ENCODE peak calls at places on chromosomes 11 and 22, in four cellular contexts. M is pancreas, I is mucosa of descending colon, W is lower lobe of right lung. F is an unnamed sample.

GRCh38 chr22:37498289-37498909 is 12.2 kb upstream of the MFNG start:
- DNase-seq in M (peak; percentile 70), I (peak; percentile 85), W (no peak), F (peak; percentile 73)

GRCh38 chr11:123268118-123268517 is 73.1 kb upstream of the CLMP start:
- DNase-seq in M (no peak), I (no peak), W (no peak), F (no peak)

GRCh38 chr11:102309621-102310541 is 7.4 kb upstream of the BIRC3 start:
- DNase-seq in M (no peak), I (no peak), W (no peak), F (no peak)

GRCh38 chr22:37701121-37701786 is 4.4 kb downstream of the TRIOBP start:
- DNase-seq in M (no peak), I (no peak), W (no peak), F (no peak)

GRCh38 chr11:10305262-10305963 is 540 bp downstream of the ADM start:
- DNase-seq in M (no peak), I (peak; percentile 72), W (peak; percentile 77), F (no peak)

GRCh38 chr11:134541355-134541754 is 129.3 kb upstream of the B3GAT1 start:
- DNase-seq in M (no peak), I (no peak), W (no peak), F (no peak)

GRCh38 chr11:74418509-74418895 is 20.3 kb upstream of the PGM2L1 start:
- DNase-seq in M (no peak), I (no peak), W (no peak), F (no peak)

GRCh38 chr11:105790841-105791240 is 181.0 kb downstream of the GRIA4 start:
- DNase-seq in M (no peak), I (no peak), W (no peak), F (no peak)

GRCh38 chr11:78256962-78257361 is 68.2 kb downstream of the USP35 start:
- DNase-seq in M (peak; percentile 74), I (peak; percentile 70), W (peak; percentile 80), F (no peak)

GRCh38 chr22:41445171-41446056 is 1.2 kb downstream of the TOB2 start:
- DNase-seq in M (peak; percentile 32), I (peak; percentile 51), W (peak; percentile 50), F (no peak)

GRCh38 chr11:125123947-125124633 is 12.7 kb upstream of the TMEM218 start:
- DNase-seq in M (peak; percentile 67), I (peak; percentile 51), W (peak; percentile 74), F (no peak)

GRCh38 chr22:45159652-45160462 is 3.9 kb upstream of the NUP50 start:
- DNase-seq in M (peak; percentile 34), I (no peak), W (no peak), F (no peak)

GRCh38 chr11:65382804-65383368 is 440 bp upstream of the SLC25A45 start:
- DNase-seq in M (peak; percentile 91), I (peak; percentile 92), W (peak; percentile 91), F (no peak)

GRCh38 chr11:62676698-62677097 is 2.2 kb downstream of the UBXN1 start:
- DNase-seq in M (no peak), I (no peak), W (no peak), F (no peak)

GRCh38 chr22:30347255-30347892 is 9.3 kb downstream of the SF3A1 start:
- DNase-seq in M (no peak), I (no peak), W (no peak), F (no peak)

GRCh38 chr11:12802418-12803085 is 128.3 kb downstream of the TEAD1 start:
- DNase-seq in M (peak; percentile 89), I (peak; percentile 82), W (peak; percentile 94), F (no peak)

GRCh38 chr22:35202376-35202775 is 54.9 kb upstream of the HMGXB4 start:
- DNase-seq in M (no peak), I (no peak), W (no peak), F (no peak)

GRCh38 chr11:1151366-1152315 is 6.1 kb upstream of the MUC5AC start:
- DNase-seq in M (no peak), I (peak; percentile 27), W (no peak), F (no peak)

GRCh38 chr11:19605500-19606371 is 106.9 kb upstream of the NAV2 start:
- DNase-seq in M (no peak), I (no peak), W (no peak), F (no peak)

GRCh38 chr11:112877561-112877960 is 83.7 kb upstream of the NCAM1 start:
- DNase-seq in M (no peak), I (no peak), W (no peak), F (no peak)

GRCh38 chr11:107018902-107019493 is 722 bp upstream of the GUCY1A2 start:
- DNase-seq in M (peak; percentile 60), I (peak; percentile 29), W (peak; percentile 59), F (no peak)

GRCh38 chr22:35470903-35471321 is 69.7 kb upstream of the RASD2 start:
- DNase-seq in M (no peak), I (no peak), W (no peak), F (no peak)

GRCh38 chr11:15947681-15948648 is 408.4 kb downstream of the SOX6 start:
- DNase-seq in M (peak; percentile 35), I (no peak), W (no peak), F (no peak)

GRCh38 chr11:93013646-93014045 is 44.2 kb downstream of the MTNR1B start:
- DNase-seq in M (no peak), I (no peak), W (no peak), F (no peak)

GRCh38 chr11:47057374-47057773 is 119.3 kb downstream of the ARFGAP2 start:
- DNase-seq in M (no peak), I (no peak), W (no peak), F (no peak)

GRCh38 chr11:122850076-122850631 is 11.9 kb downstream of the CRTAM start:
- DNase-seq in M (no peak), I (no peak), W (no peak), F (no peak)

GRCh38 chr11:128174465-128175101 is 412.8 kb downstream of the ETS1 start:
- DNase-seq in M (no peak), I (no peak), W (no peak), F (no peak)

GRCh38 chr11:95888439-95888838 is 35.5 kb downstream of the MTMR2 start:
- DNase-seq in M (no peak), I (no peak), W (no peak), F (no peak)

GRCh38 chr11:90134420-90135003 is at the start of gene NAALAD2:
- DNase-seq in M (peak; percentile 12), I (peak; percentile 27), W (peak; percentile 46), F (no peak)

GRCh38 chr11:65781962-65782815 is 1.4 kb upstream of the AP5B1 start:
- DNase-seq in M (no peak), I (peak; percentile 27), W (no peak), F (no peak)

GRCh38 chr11:133078591-133079179 is 453.6 kb downstream of the OPCML start:
- DNase-seq in M (peak; percentile 45), I (peak; percentile 38), W (no peak), F (no peak)

GRCh38 chr11:58594826-58595225 is 16.0 kb downstream of the ZFP91 start:
- DNase-seq in M (no peak), I (no peak), W (no peak), F (no peak)

GRCh38 chr11:31610544-31610943 is 101.0 kb downstream of the ELP4 start:
- DNase-seq in M (no peak), I (no peak), W (no peak), F (no peak)

GRCh38 chr22:36016656-36017055 is 12.0 kb downstream of the RBFOX2 start:
- DNase-seq in M (no peak), I (no peak), W (no peak), F (no peak)

GRCh38 chr11:102573851-102574250 is 43.3 kb upstream of the MMP7 start:
- DNase-seq in M (no peak), I (no peak), W (no peak), F (no peak)

GRCh38 chr11:4683020-4683419 is 14.6 kb downstream of the OR51E2 start:
- DNase-seq in M (no peak), I (no peak), W (no peak), F (no peak)

GRCh38 chr11:120339394-120339890 is 3.2 kb downstream of the ARHGEF12 start:
- DNase-seq in M (no peak), I (no peak), W (no peak), F (no peak)

GRCh38 chr11:77559686-77560425 is 29.9 kb upstream of the AQP11 start:
- DNase-seq in M (no peak), I (no peak), W (no peak), F (no peak)

DNA sequence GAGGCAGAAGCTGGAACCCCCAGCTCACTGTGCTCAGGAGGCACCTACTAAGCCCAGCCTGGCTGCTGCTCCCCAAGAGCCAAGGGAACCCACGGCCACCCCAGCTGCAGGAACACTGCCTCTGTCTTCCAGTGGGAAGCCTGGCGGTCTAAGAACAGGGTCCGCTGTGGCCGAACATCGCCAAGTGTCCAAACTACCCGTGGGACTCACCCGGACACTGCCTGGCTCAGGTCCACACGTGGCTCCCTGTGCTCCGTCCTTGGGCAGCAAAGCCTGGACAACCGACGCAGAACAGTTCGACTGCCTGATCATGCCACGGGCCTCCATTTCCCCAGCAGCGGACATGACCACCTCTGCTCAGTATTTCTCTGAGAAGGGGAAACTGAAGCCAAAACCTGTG is 747.0 kb downstream of the BRD1 start:
- DNase-seq in M (no peak), I (no peak), W (no peak), F (no peak)
- H3K9me3 ChIP-seq in M (no peaks in the 10 kb centered on the region), I (no peaks in the 10 kb centered on the region), W (no peaks in the 10 kb centered on the region), F (no peaks in the 10 kb centered on the region)

DNA sequence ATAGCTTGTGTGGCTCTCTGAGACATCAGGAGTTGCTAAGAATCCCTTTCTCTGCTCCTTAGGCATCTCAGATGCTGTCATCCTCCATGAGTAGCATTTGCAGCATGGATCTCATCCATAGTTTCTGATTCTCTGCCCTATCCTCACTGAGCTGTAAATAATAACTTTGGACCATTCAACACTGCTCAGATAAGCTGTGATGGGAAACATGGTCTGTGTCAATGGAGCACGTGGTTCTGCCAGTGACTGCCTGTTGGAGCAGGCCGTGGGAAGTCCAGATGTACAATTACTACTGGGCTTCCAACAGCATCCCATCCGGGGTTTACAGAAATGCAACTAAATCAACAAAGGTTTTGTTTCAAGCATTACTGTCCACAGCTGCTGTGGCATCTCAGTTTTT is 160.1 kb downstream of the OR4C45 start:
- DNase-seq in M (no peak), I (no peak), W (no peak), F (no peak)
- H3K9me3 ChIP-seq in M (no peaks in the 10 kb centered on the region), I (peaks cover 23% of the 10 kb centered on the region), W (peaks cover 4% of the 10 kb centered on the region), F (no peaks in the 10 kb centered on the region)

GRCh38 chr11:70924108-70924507 is 328.3 kb downstream of the SHANK2 start:
- DNase-seq in M (no peak), I (no peak), W (no peak), F (no peak)
- H3K9me3 ChIP-seq in M (no peaks in the 10 kb centered on the region), I (peaks cover 14% of the 10 kb centered on the region), W (peaks cover 23% of the 10 kb centered on the region), F (peaks cover 17% of the 10 kb centered on the region)

GRCh38 chr11:45366196-45366595 is 80.1 kb upstream of the SYT13 start:
- DNase-seq in M (no peak), I (no peak), W (no peak), F (no peak)

GRCh38 chr11:45369294-45369693 is 83.2 kb upstream of the SYT13 start:
- DNase-seq in M (no peak), I (no peak), W (no peak), F (no peak)

GRCh38 chr11:45366839-45367238 is 80.7 kb upstream of the SYT13 start:
- DNase-seq in M (no peak), I (no peak), W (no peak), F (no peak)

GRCh38 chr11:45371251-45371749 is 85.2 kb upstream of the SYT13 start:
- DNase-seq in M (peak; percentile 75), I (peak; percentile 53), W (peak; percentile 70), F (peak; percentile 67)

DNA sequence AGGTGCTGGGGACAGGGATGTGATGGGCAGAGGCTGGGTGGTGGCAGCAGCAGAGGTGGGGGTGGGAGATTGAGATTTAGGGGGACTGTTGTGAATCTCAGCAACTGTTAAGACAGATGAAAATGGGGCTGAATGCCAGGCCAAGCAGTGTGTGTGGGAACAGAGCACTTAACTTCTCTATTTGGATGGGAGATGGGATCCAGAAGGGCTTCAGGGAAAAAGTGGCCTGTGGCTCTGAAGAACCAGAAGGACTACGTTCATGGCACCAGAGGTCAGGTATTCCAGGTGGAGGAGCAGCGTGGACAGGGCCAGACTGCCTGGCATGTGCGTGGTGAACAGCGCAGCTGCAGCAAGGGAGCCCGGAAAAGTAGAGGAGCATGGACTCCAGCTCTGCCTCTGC is 82.6 kb upstream of the SYT13 start:
- DNase-seq in M (no peak), I (no peak), W (no peak), F (no peak)
- H3K9me3 ChIP-seq in M (no peaks in the 10 kb centered on the region), I (no peaks in the 10 kb centered on the region), W (no peaks in the 10 kb centered on the region), F (no peaks in the 10 kb centered on the region)